ENCODE peak calls at places on chromosomes 3 and 15, in nine cellular contexts. U is transverse colon, T is ovary, K is A549, Q is stomach, W is suprapubic skin, R is SK-N-SH, P is tibial nerve, E is sigmoid colon. X is an unnamed sample.

GRCh38 chr3:32143849-32144757 is 37.7 kb downstream of the GPD1L start:
- DNase-seq in T (peak; percentile 26), U (peak; percentile 42), P (peak; percentile 88), K (peak; percentile 62), E (no peak), Q (peak; percentile 40), W (no peak), R (peak; percentile 66), X (no peak)

GRCh38 chr3:35562141-35562540 is 77.2 kb upstream of the ARPP21 start:
- DNase-seq in P (no peak), U (no peak), E (no peak), K (no peak), R (no peak), W (no peak), T (no peak), Q (no peak), X (no peak)

GRCh38 chr3:45759851-45760250 is 36.5 kb downstream of the SLC6A20 start:
- DNase-seq in K (no peak), Q (no peak), P (no peak), W (no peak), E (no peak), U (no peak), T (no peak), R (no peak), X (peak; percentile 90)

GRCh38 chr15:85672338-85673097 is 122.2 kb downstream of the KLHL25 start:
- DNase-seq in U (no peak), Q (no peak), T (no peak), W (no peak), E (no peak), R (no peak), P (no peak), K (no peak), X (no peak)

GRCh38 chr3:108088697-108089096 is 2.1 kb downstream of the CD47 start:
- DNase-seq in Q (no peak), K (no peak), P (no peak), R (no peak), W (no peak), T (no peak), U (no peak), E (no peak), X (no peak)

GRCh38 chr3:108554233-108554632 is 35.0 kb downstream of the CIP2A start:
- DNase-seq in P (no peak), W (no peak), T (no peak), K (no peak), E (no peak), Q (no peak), R (no peak), U (no peak), X (no peak)

GRCh38 chr3:42557849-42558248 is 23.9 kb downstream of the SEC22C start:
- DNase-seq in U (no peak), T (no peak), K (no peak), P (no peak), E (no peak), W (no peak), Q (no peak), R (no peak), X (no peak)

GRCh38 chr3:141336672-141337522 is 31.4 kb upstream of the ZBTB38 start:
- DNase-seq in Q (no peak), K (no peak), R (no peak), W (no peak), E (no peak), T (no peak), P (no peak), U (no peak), X (no peak)

GRCh38 chr15:68700395-68701123 is 120.1 kb downstream of the ANP32A start:
- DNase-seq in W (no peak), U (peak; percentile 20), K (no peak), T (peak; percentile 77), E (peak; percentile 86), P (no peak), R (peak; percentile 65), Q (no peak), X (no peak)

GRCh38 chr3:14967285-14967684 is 19.9 kb downstream of the NR2C2 start:
- DNase-seq in K (no peak), W (no peak), E (no peak), Q (no peak), R (no peak), T (no peak), P (no peak), U (no peak), X (no peak)

GRCh38 chr3:175728566-175728965 is 869.4 kb downstream of the NAALADL2 start:
- DNase-seq in W (no peak), E (no peak), R (no peak), Q (no peak), P (no peak), K (no peak), U (no peak), T (no peak), X (no peak)

GRCh38 chr3:53153914-53154434 is 7.0 kb upstream of the PRKCD start:
- DNase-seq in E (no peak), W (no peak), Q (no peak), P (no peak), R (no peak), T (no peak), U (no peak), K (no peak), X (no peak)
- TF ChIP-seq EP300 in E (no peak), W (no peak), Q (no peak), P (no peak), R (no peak), T (no peak), U (no peak), K (no peak), X (no peak)

GRCh38 chr15:40858706-40859105 is 14.9 kb downstream of the SPINT1 start:
- DNase-seq in K (no peak), E (no peak), T (no peak), P (no peak), U (no peak), W (no peak), R (no peak), Q (no peak), X (no peak)
- TF ChIP-seq CTCF in K (no peak), E (no peak), T (no peak), P (no peak), U (no peak), W (no peak), R (no peak), Q (no peak), X (no peak)

GRCh38 chr15:63048986-63049665 is 6.6 kb downstream of the TPM1 start:
- DNase-seq in K (no peak), R (peak; percentile 48), T (peak; percentile 47), E (peak; percentile 81), U (peak; percentile 55), P (peak; percentile 58), Q (peak; percentile 46), W (peak; percentile 73), X (no peak)
- TF ChIP-seq EP300 in K (no peak), R (no peak), T (no peak), E (no peak), U (no peak), P (no peak), Q (no peak), W (no peak), X (no peak)

DNA sequence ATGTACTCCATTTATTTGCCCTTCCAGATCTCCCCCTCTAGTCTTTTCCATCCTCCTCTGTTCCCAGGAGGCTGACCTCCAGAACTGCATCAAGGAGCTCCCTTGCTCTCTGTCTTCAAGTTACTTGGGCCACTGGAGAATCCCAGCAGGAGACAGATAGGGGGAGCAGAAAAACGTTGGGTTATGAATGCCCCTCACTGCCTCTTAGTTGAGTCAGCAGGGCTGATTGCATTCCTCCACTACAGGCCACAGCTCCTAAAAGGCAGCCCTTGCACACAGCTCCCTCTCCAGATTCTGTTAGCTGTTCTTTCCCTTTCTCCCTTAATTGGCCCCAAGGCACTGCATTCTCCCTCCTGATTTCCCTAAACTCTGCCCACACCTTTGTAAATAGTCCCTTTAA is 12.4 kb upstream of the CEP152 start:
- DNase-seq in U (no peak), W (no peak), P (no peak), E (no peak), Q (no peak), K (no peak), R (no peak), T (no peak), X (no peak)
- TF ChIP-seq CTCF in U (no peak), W (no peak), P (no peak), E (no peak), Q (no peak), K (no peak), R (no peak), T (no peak), X (no peak)

GRCh38 chr15:29122506-29122905 is 147.1 kb downstream of the NSMCE3 start:
- DNase-seq in W (no peak), T (no peak), R (no peak), P (no peak), U (no peak), E (no peak), Q (no peak), K (no peak), X (no peak)
- TF ChIP-seq EP300 in W (no peak), T (no peak), R (no peak), P (no peak), U (no peak), E (no peak), Q (no peak), K (no peak), X (no peak)

GRCh38 chr3:24726423-24726822 is 231.8 kb upstream of the THRB start:
- DNase-seq in U (no peak), E (no peak), P (no peak), T (no peak), R (no peak), K (no peak), Q (no peak), W (no peak), X (no peak)
- TF ChIP-seq CTCF in U (no peak), E (no peak), P (no peak), T (no peak), R (no peak), K (no peak), Q (no peak), W (no peak), X (no peak)

DNA sequence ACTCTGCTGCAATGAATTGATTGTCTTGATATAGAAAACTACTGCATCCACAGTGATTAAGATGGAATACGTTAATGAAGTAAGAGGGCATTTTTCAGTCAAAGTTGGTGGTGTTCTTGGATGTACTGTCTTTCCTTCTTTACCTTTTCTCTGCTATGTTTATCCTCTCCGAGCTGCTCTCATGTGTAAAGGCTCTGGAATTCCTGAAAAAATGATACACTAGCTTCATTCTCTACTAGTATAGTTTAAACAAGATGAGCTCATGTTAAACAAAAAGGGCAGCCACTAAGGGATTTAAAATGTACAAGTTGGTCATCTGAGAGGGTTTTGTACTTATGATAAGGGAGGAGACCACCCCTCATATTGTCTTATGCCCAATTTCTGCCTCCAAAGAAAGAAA is 504.6 kb upstream of the NECTIN3 start:
- DNase-seq in R (no peak), P (no peak), Q (no peak), W (no peak), E (no peak), U (no peak), T (no peak), K (no peak), X (no peak)
- TF ChIP-seq EP300 in R (no peak), P (no peak), Q (no peak), W (no peak), E (no peak), U (no peak), T (no peak), K (no peak), X (no peak)

DNA sequence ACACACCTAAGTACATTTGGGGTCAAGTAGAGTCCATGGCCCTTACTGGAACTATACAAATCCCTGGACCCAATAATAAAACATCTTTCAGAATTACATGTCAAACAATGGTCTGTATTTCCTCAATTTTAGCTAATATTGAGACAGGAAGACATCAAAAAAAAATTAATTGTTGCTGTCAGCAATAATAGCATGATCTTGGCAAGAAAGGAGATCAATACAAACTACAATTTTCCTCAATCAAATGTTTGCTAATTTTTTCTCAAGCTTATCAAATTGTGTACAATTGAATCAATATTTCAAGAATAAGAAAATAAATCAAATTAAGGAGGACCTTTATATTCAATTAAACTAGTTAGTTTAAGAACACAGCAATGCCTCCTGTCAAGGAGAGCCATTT is 62.6 kb downstream of the FSIP1 start:
- DNase-seq in W (no peak), T (no peak), U (no peak), P (no peak), K (no peak), E (no peak), R (no peak), Q (no peak), X (no peak)
- TF ChIP-seq CTCF in W (no peak), T (no peak), U (no peak), P (no peak), K (no peak), E (no peak), R (no peak), Q (no peak), X (no peak)